ENCODE peak calls at places on chromosome 4, in six cellular contexts. One of them, this sample, is unnamed.

GRCh38 chr4:127188847-127189246 is 443.9 kb upstream of the INTU start:
- DNase-seq in endodermal cell: peak
- DNase-seq in bronchial epithelial cell: peak
- DNase-seq in cardiac fibroblast: no peak
- DNase-seq in pancreas: no peak
- DNase-seq in A549: no peak
- DNase-seq in this sample: peak

GRCh38 chr4:102219143-102219542 is 126.1 kb downstream of the SLC39A8 start:
- DNase-seq in endodermal cell: no peak
- DNase-seq in bronchial epithelial cell: no peak
- DNase-seq in cardiac fibroblast: no peak
- DNase-seq in pancreas: no peak
- DNase-seq in A549: no peak
- DNase-seq in this sample: no peak

GRCh38 chr4:5982156-5982973 is 35.9 kb downstream of the C4orf50 start:
- DNase-seq in endodermal cell: peak
- DNase-seq in bronchial epithelial cell: no peak
- DNase-seq in cardiac fibroblast: no peak
- DNase-seq in pancreas: no peak
- DNase-seq in A549: no peak
- DNase-seq in this sample: no peak

GRCh38 chr4:128338634-128339355 is 51.2 kb upstream of the PGRMC2 start:
- DNase-seq in endodermal cell: no peak
- DNase-seq in bronchial epithelial cell: peak
- DNase-seq in cardiac fibroblast: peak
- DNase-seq in pancreas: no peak
- DNase-seq in A549: no peak
- DNase-seq in this sample: peak

GRCh38 chr4:162957521-162958143 is 209.1 kb downstream of the NAF1 start:
- DNase-seq in endodermal cell: no peak
- DNase-seq in bronchial epithelial cell: no peak
- DNase-seq in cardiac fibroblast: no peak
- DNase-seq in pancreas: no peak
- DNase-seq in A549: no peak
- DNase-seq in this sample: no peak

GRCh38 chr4:73859614-73860088 is 6.6 kb downstream of the PF4V1 start:
- DNase-seq in endodermal cell: no peak
- DNase-seq in bronchial epithelial cell: no peak
- DNase-seq in cardiac fibroblast: peak
- DNase-seq in pancreas: no peak
- DNase-seq in A549: no peak
- DNase-seq in this sample: peak

GRCh38 chr4:128690009-128690408 is 119.5 kb upstream of the JADE1 start:
- DNase-seq in endodermal cell: no peak
- DNase-seq in bronchial epithelial cell: no peak
- DNase-seq in cardiac fibroblast: no peak
- DNase-seq in pancreas: no peak
- DNase-seq in A549: no peak
- DNase-seq in this sample: no peak

GRCh38 chr4:6943012-6943869 is 33.6 kb downstream of the TBC1D14 start:
- DNase-seq in endodermal cell: peak
- DNase-seq in bronchial epithelial cell: no peak
- DNase-seq in cardiac fibroblast: no peak
- DNase-seq in pancreas: peak
- DNase-seq in A549: no peak
- DNase-seq in this sample: no peak

GRCh38 chr4:155854597-155855226 is 11.4 kb downstream of the ASIC5 start:
- DNase-seq in endodermal cell: no peak
- DNase-seq in bronchial epithelial cell: no peak
- DNase-seq in cardiac fibroblast: peak
- DNase-seq in pancreas: no peak
- DNase-seq in A549: peak
- DNase-seq in this sample: no peak

GRCh38 chr4:15769202-15769601 is 8.9 kb upstream of the CD38 start:
- DNase-seq in endodermal cell: no peak
- DNase-seq in bronchial epithelial cell: no peak
- DNase-seq in cardiac fibroblast: no peak
- DNase-seq in pancreas: no peak
- DNase-seq in A549: no peak
- DNase-seq in this sample: no peak

GRCh38 chr4:38188631-38189101 is 228.5 kb downstream of the PTTG2 start:
- DNase-seq in endodermal cell: no peak
- DNase-seq in bronchial epithelial cell: peak
- DNase-seq in cardiac fibroblast: no peak
- DNase-seq in pancreas: no peak
- DNase-seq in A549: no peak
- DNase-seq in this sample: no peak

GRCh38 chr4:71752383-71753042 is 31.4 kb downstream of the GC start:
- DNase-seq in endodermal cell: no peak
- DNase-seq in bronchial epithelial cell: peak
- DNase-seq in cardiac fibroblast: no peak
- DNase-seq in pancreas: no peak
- DNase-seq in A549: no peak
- DNase-seq in this sample: no peak

GRCh38 chr4:20645231-20645630 is 55.0 kb upstream of the PACRGL start:
- DNase-seq in endodermal cell: no peak
- DNase-seq in bronchial epithelial cell: peak
- DNase-seq in cardiac fibroblast: no peak
- DNase-seq in pancreas: no peak
- DNase-seq in A549: no peak
- DNase-seq in this sample: no peak

GRCh38 chr4:111693754-111694153 is 451.5 kb upstream of the FAM241A start:
- DNase-seq in endodermal cell: no peak
- DNase-seq in bronchial epithelial cell: no peak
- DNase-seq in cardiac fibroblast: no peak
- DNase-seq in pancreas: no peak
- DNase-seq in A549: no peak
- DNase-seq in this sample: no peak

GRCh38 chr4:55218041-55218440 is 92.6 kb upstream of the KDR start:
- DNase-seq in endodermal cell: no peak
- DNase-seq in bronchial epithelial cell: no peak
- DNase-seq in cardiac fibroblast: no peak
- DNase-seq in pancreas: no peak
- DNase-seq in A549: no peak
- DNase-seq in this sample: no peak

GRCh38 chr4:1350169-1350520 is 3.1 kb downstream of the UVSSA start:
- DNase-seq in endodermal cell: no peak
- DNase-seq in bronchial epithelial cell: no peak
- DNase-seq in cardiac fibroblast: no peak
- DNase-seq in pancreas: peak
- DNase-seq in A549: no peak
- DNase-seq in this sample: no peak

GRCh38 chr4:6910340-6910959 is 824 bp downstream of the TBC1D14 start:
- DNase-seq in endodermal cell: peak
- DNase-seq in bronchial epithelial cell: no peak
- DNase-seq in cardiac fibroblast: no peak
- DNase-seq in pancreas: peak
- DNase-seq in A549: peak
- DNase-seq in this sample: no peak

GRCh38 chr4:4659871-4660651 is 118.2 kb upstream of the STX18 start:
- DNase-seq in endodermal cell: no peak
- DNase-seq in bronchial epithelial cell: peak
- DNase-seq in cardiac fibroblast: peak
- DNase-seq in pancreas: no peak
- DNase-seq in A549: peak
- DNase-seq in this sample: peak

GRCh38 chr4:4182835-4183568 is 43.7 kb downstream of the OTOP1 start:
- DNase-seq in endodermal cell: peak
- DNase-seq in bronchial epithelial cell: no peak
- DNase-seq in cardiac fibroblast: peak
- DNase-seq in pancreas: no peak
- DNase-seq in A549: peak
- DNase-seq in this sample: no peak

GRCh38 chr4:174209296-174209695 is 74.2 kb downstream of the FBXO8 start:
- DNase-seq in endodermal cell: no peak
- DNase-seq in bronchial epithelial cell: no peak
- DNase-seq in cardiac fibroblast: no peak
- DNase-seq in pancreas: no peak
- DNase-seq in A549: no peak
- DNase-seq in this sample: no peak

GRCh38 chr4:80182237-80182866 is 15.0 kb upstream of the PRDM8 start:
- DNase-seq in endodermal cell: no peak
- DNase-seq in bronchial epithelial cell: no peak
- DNase-seq in cardiac fibroblast: no peak
- DNase-seq in pancreas: no peak
- DNase-seq in A549: no peak
- DNase-seq in this sample: no peak

GRCh38 chr4:3530663-3531254 is 1.5 kb downstream of the LRPAP1 start:
- DNase-seq in endodermal cell: peak
- DNase-seq in bronchial epithelial cell: no peak
- DNase-seq in cardiac fibroblast: no peak
- DNase-seq in pancreas: peak
- DNase-seq in A549: no peak
- DNase-seq in this sample: no peak

GRCh38 chr4:145956288-145956890 is 17.8 kb upstream of the ZNF827 start:
- DNase-seq in endodermal cell: peak
- DNase-seq in bronchial epithelial cell: no peak
- DNase-seq in cardiac fibroblast: peak
- DNase-seq in pancreas: no peak
- DNase-seq in A549: no peak
- DNase-seq in this sample: no peak

GRCh38 chr4:161650812-161651211 is 513.0 kb downstream of the FSTL5 start:
- DNase-seq in endodermal cell: no peak
- DNase-seq in bronchial epithelial cell: no peak
- DNase-seq in cardiac fibroblast: no peak
- DNase-seq in pancreas: no peak
- DNase-seq in A549: no peak
- DNase-seq in this sample: no peak

GRCh38 chr4:3710451-3711182 is 55.6 kb upstream of the ADRA2C start:
- DNase-seq in endodermal cell: peak
- DNase-seq in bronchial epithelial cell: no peak
- DNase-seq in cardiac fibroblast: no peak
- DNase-seq in pancreas: peak
- DNase-seq in A549: no peak
- DNase-seq in this sample: no peak

GRCh38 chr4:125268065-125268755 is 46.5 kb upstream of the FAT4 start:
- DNase-seq in endodermal cell: peak
- DNase-seq in bronchial epithelial cell: no peak
- DNase-seq in cardiac fibroblast: no peak
- DNase-seq in pancreas: no peak
- DNase-seq in A549: no peak
- DNase-seq in this sample: no peak
- H3K4me3 ChIP-seq in endodermal cell: no peak
- H3K4me3 ChIP-seq in bronchial epithelial cell: no peak
- H3K4me3 ChIP-seq in cardiac fibroblast: no peak
- H3K4me3 ChIP-seq in pancreas: no peak
- H3K4me3 ChIP-seq in A549: no peak
- H3K4me3 ChIP-seq in this sample: no peak

DNA sequence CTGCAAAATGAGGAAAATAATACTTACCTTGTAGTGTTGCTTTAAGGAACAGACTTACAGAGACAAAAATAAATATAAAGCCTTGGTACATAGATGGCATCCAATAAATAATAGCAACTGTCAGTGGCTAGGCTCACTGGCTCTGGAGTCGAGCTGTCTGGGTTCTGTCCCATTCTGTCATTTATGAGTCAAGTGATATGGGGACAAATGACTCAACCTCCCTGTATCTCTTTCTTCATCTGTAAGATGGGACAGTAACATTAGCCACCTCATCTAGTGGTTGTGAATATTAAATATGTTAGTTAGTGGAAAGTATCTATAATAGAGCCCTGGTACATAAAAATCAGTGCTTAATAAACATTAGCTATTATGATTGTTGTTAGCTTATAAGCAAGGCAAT is 16.7 kb upstream of the GATB start:
- DNase-seq in endodermal cell: no peak
- DNase-seq in bronchial epithelial cell: no peak
- DNase-seq in cardiac fibroblast: no peak
- DNase-seq in pancreas: no peak
- DNase-seq in A549: no peak
- DNase-seq in this sample: no peak
- H3K4me3 ChIP-seq in endodermal cell: no peak
- H3K4me3 ChIP-seq in bronchial epithelial cell: no peak
- H3K4me3 ChIP-seq in cardiac fibroblast: no peak
- H3K4me3 ChIP-seq in pancreas: no peak
- H3K4me3 ChIP-seq in A549: no peak
- H3K4me3 ChIP-seq in this sample: no peak

DNA sequence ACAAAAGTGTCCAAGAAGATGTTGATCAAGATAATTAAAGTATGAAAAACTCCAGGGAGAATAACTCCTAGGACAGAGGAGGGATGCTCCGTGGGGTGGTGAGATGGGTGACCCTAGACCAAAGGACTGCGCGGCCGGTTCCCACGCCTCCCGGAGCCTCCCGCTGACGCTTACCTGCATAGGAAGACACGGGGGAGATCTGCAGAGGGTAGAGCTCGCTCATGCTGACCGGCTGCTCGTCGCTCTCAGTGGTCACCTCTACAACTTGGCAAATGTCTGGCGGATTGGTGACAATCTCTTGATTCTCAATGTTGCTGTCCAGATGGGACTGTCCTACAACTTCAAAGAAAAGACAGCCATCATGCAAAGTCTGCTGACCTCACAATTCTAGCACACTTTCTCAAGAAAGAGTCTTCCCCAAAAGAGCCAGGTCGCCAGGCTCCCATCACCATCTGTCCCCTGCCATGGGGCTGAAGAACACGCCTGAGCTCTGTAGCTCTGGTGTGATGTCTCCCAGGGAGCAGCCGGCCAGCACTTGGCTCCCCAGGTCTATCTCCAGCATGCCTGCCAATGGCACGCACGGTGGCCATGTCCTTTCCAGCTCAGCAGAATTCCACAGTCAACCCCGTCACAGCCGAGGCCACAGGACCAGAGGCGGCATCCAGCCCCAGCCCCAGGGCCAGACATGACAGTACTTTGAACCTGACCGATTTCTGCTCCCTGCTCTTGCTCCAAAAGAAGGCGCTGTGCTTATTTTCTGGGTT is 75.4 kb downstream of the IRF2 start:
- DNase-seq in endodermal cell: peak
- DNase-seq in bronchial epithelial cell: no peak
- DNase-seq in cardiac fibroblast: no peak
- DNase-seq in pancreas: no peak
- DNase-seq in A549: no peak
- DNase-seq in this sample: no peak
- H3K4me3 ChIP-seq in endodermal cell: no peak
- H3K4me3 ChIP-seq in bronchial epithelial cell: no peak
- H3K4me3 ChIP-seq in cardiac fibroblast: no peak
- H3K4me3 ChIP-seq in pancreas: no peak
- H3K4me3 ChIP-seq in A549: no peak
- H3K4me3 ChIP-seq in this sample: no peak

DNA sequence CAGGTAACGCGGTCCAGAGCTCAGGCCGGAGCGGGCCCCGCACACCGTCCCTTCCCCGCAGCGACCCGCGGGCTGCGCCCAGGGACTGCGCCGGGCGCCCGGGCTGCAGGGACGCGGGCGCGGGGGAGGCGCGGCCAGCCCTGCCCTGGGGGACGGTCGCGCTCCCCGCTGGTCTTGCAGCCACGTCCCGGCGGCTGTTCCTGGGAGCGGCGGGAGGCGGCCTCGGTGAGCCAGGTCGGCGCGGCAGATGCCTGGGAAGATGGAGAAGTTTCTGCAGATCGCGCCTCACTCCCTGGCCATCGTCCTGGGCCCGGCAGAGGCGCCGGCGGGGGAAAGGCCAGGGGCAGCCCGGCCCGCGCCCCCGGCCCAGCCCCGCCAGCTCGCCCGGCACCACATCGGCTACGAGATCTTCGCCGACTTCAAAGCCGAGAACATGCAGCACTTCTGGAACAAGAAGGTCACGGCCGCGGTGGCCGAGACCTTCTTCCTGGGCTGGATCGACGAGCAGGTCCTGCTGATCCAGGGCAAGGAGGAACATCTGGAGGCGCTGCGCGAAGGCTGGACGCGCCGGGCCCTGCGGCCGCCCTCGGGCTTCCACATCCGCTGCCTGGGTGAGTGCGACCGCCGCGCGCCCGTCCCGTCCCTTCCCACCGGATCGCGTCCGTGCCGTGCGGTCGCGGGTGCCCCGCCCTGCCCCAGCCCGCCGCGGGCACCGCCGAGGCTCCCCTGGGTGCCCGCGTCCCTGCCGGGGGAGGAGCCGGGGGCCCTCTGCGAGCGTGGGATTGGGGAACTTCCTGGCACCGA is 107.5 kb upstream of the STOX2 start:
- DNase-seq in endodermal cell: peak
- DNase-seq in bronchial epithelial cell: peak
- DNase-seq in cardiac fibroblast: peak
- DNase-seq in pancreas: peak
- DNase-seq in A549: peak
- DNase-seq in this sample: no peak
- H3K4me3 ChIP-seq in endodermal cell: peak
- H3K4me3 ChIP-seq in bronchial epithelial cell: peak
- H3K4me3 ChIP-seq in cardiac fibroblast: no peak
- H3K4me3 ChIP-seq in pancreas: peak
- H3K4me3 ChIP-seq in A549: peak
- H3K4me3 ChIP-seq in this sample: peak

This sample was measured in astrocyte of the cerebellum.